ENCODE peak calls at places on chromosomes 2 and 18, in nine cellular contexts. R, N, C, Z, D, V, S, X and K are unnamed samples.

GRCh38 chr18:79617521-79618500 is 61.8 kb upstream of the CTDP1 start:
- DNase-seq in C (no peak), Z (no peak), V (no peak), S (no peak), R (no peak), D (no peak), N (peak; percentile 12), X (no peak), K (no peak)

GRCh38 chr2:238854699-238855111 is 6.8 kb downstream of the TWIST2 start:
- DNase-seq in R (no peak), X (no peak), C (no peak), V (no peak), S (no peak), D (no peak), Z (no peak), N (no peak), K (no peak)

GRCh38 chr2:240556553-240557100 is 1.2 kb downstream of the ANKMY1 start:
- DNase-seq in C (no peak), Z (no peak), D (no peak), S (no peak), R (peak; percentile 86), V (peak; percentile 18), N (peak; percentile 75), X (no peak), K (no peak)

GRCh38 chr18:79595876-79596374 is 83.7 kb upstream of the CTDP1 start:
- DNase-seq in C (no peak), V (no peak), Z (no peak), S (no peak), N (no peak), R (no peak), X (no peak), D (peak; percentile 7), K (no peak)

GRCh38 chr2:197292614-197293013 is 18.0 kb downstream of the ANKRD44 start:
- DNase-seq in N (no peak), S (no peak), D (no peak), V (no peak), X (no peak), C (no peak), R (no peak), Z (no peak), K (no peak)

GRCh38 chr18:3305354-3305762 is 43.4 kb downstream of the MYL12B start:
- DNase-seq in X (no peak), Z (peak; percentile 2), C (no peak), D (no peak), R (no peak), N (no peak), S (peak; percentile 78), V (peak; percentile 98), K (no peak)

GRCh38 chr2:74499269-74499939 is at the start of gene LBX2:
- DNase-seq in C (no peak), D (no peak), X (no peak), S (no peak), N (peak; percentile 46), Z (no peak), V (no peak), R (no peak), K (no peak)

GRCh38 chr2:146985753-146986152 is 859.1 kb upstream of the ACVR2A start:
- DNase-seq in V (no peak), C (no peak), D (no peak), X (no peak), S (no peak), R (no peak), Z (no peak), N (no peak), K (no peak)

GRCh38 chr2:62163106-62163831 is 32.6 kb upstream of the B3GNT2 start:
- DNase-seq in N (no peak), C (no peak), S (no peak), V (no peak), D (no peak), R (peak; percentile 61), Z (no peak), X (no peak), K (no peak)

GRCh38 chr2:115057473-115057872 is 615.0 kb downstream of the DPP10 start:
- DNase-seq in D (no peak), S (no peak), R (no peak), X (no peak), N (no peak), V (no peak), C (no peak), Z (no peak), K (no peak)

GRCh38 chr2:218320704-218321336 is 28.5 kb upstream of the TMBIM1 start:
- DNase-seq in V (no peak), X (no peak), R (no peak), D (no peak), C (no peak), Z (no peak), S (no peak), N (no peak), K (no peak)

GRCh38 chr2:221673248-221673647 is 101.1 kb upstream of the EPHA4 start:
- DNase-seq in X (no peak), C (no peak), S (no peak), R (no peak), V (peak; percentile 58), N (no peak), Z (no peak), D (no peak), K (no peak)

GRCh38 chr2:30165050-30165520 is 18.3 kb downstream of the YPEL5 start:
- DNase-seq in Z (peak; percentile 16), S (peak; percentile 83), C (peak; percentile 55), R (peak; percentile 98), V (peak; percentile 80), N (no peak), D (no peak), X (peak; percentile 81), K (peak; percentile 81)

GRCh38 chr2:109378682-109379081 is 235.1 kb downstream of the SEPTIN10 start:
- DNase-seq in V (no peak), N (no peak), Z (no peak), R (no peak), S (no peak), X (no peak), C (no peak), D (no peak), K (no peak)

GRCh38 chr2:9629222-9630000 is 1.4 kb downstream of the YWHAQ start:
- DNase-seq in N (no peak), C (no peak), S (no peak), Z (no peak), X (no peak), R (no peak), V (peak; percentile 70), D (no peak), K (no peak)

GRCh38 chr2:32993140-32993539 is 46.4 kb downstream of the LTBP1 start:
- DNase-seq in X (no peak), D (no peak), S (no peak), V (no peak), Z (no peak), R (no peak), C (no peak), N (no peak), K (no peak)